ENCODE peak calls at places on chromosomes 2 and 18, in four cellular contexts. J is kidney tubule cell; Z is activated effector memory CD4-positive, alpha-beta T cell treated with anti-CD3 and anti-CD28 coated beads, Interleukin-2, amount 50 U/mL, for 16 hours; F is GM20000. W is an unnamed sample.

GRCh38 chr2:199458806-199459285 is 1.1 kb upstream of the SATB2 start:
- DNase-seq in J (no peak), Z (no peak), F (peak; percentile 66), W (no peak)

GRCh38 chr2:64338910-64339500 is 115.0 kb upstream of the LGALSL start:
- DNase-seq in J (peak; percentile 72), Z (no peak), F (no peak), W (no peak)

GRCh38 chr18:33577688-33578370 is at the start of gene ASXL3:
- DNase-seq in J (peak; percentile 23), Z (no peak), F (peak; percentile 55), W (peak; percentile 22)

GRCh38 chr2:5020451-5020850 is 671.7 kb upstream of the SOX11 start:
- DNase-seq in J (no peak), Z (no peak), F (no peak), W (no peak)

GRCh38 chr2:196961889-196962288 is 35.4 kb upstream of the PGAP1 start:
- DNase-seq in J (no peak), Z (no peak), F (peak; percentile 27), W (peak; percentile 52)

GRCh38 chr18:33744032-33744697 is 166.1 kb downstream of the ASXL3 start:
- DNase-seq in J (no peak), Z (no peak), F (no peak), W (no peak)

GRCh38 chr18:11251891-11252270 is 102.5 kb upstream of the PIEZO2 start:
- DNase-seq in J (peak; percentile 25), Z (no peak), F (no peak), W (no peak)

GRCh38 chr2:168396131-168396530 is 59.9 kb upstream of the CERS6 start:
- DNase-seq in J (no peak), Z (no peak), F (no peak), W (no peak)

GRCh38 chr18:60675801-60676200 is 303.2 kb upstream of the MC4R start:
- DNase-seq in J (no peak), Z (no peak), F (no peak), W (no peak)

GRCh38 chr2:51995293-51995692 is 963.4 kb upstream of the NRXN1 start:
- DNase-seq in J (no peak), Z (no peak), F (no peak), W (no peak)

GRCh38 chr2:17754773-17755425 is 961 bp downstream of the GEN1 start:
- DNase-seq in J (peak; percentile 16), Z (no peak), F (no peak), W (no peak)

GRCh38 chr2:72973566-72974435 is 56.5 kb downstream of the EMX1 start:
- DNase-seq in J (peak; percentile 64), Z (peak; percentile 67), F (peak; percentile 79), W (peak; percentile 49)

GRCh38 chr2:7012141-7012809 is 95.1 kb downstream of the RNF144A start:
- DNase-seq in J (no peak), Z (no peak), F (no peak), W (no peak)

GRCh38 chr2:37561615-37562569 is 109.5 kb downstream of the CDC42EP3 start:
- DNase-seq in J (peak; percentile 96), Z (peak; percentile 65), F (no peak), W (no peak)

GRCh38 chr2:68732036-68732435 is 2.6 kb upstream of the ARHGAP25 start:
- DNase-seq in J (no peak), Z (no peak), F (no peak), W (no peak)

GRCh38 chr18:8998481-8999217 is 103.8 kb upstream of the NDUFV2 start:
- DNase-seq in J (no peak), Z (no peak), F (no peak), W (no peak)

GRCh38 chr2:64008434-64009009 is 10.7 kb downstream of the VPS54 start:
- DNase-seq in J (no peak), Z (no peak), F (no peak), W (no peak)

W was measured in MM.1S.